ENCODE peak calls at places on chromosomes 6 and 20, in nine cellular contexts. U is NCI-H1105; N is A549; C is NCI-H510A; W is cerebellar cortex; F is T follicular helper cell; Z is EL; O is nephron progenitor cell; V is stimulated activated CD4-positive, alpha-beta T cell treated with anti-CD3 and anti-CD28 coated beads, Interleukin-2, amount 100 ng/mL, for 48 hours. L is an unnamed sample.

GRCh38 chr6:47740714-47741113 is 41.1 kb upstream of the OPN5 start:
- DNase-seq in C (no peak), O (no peak), U (no peak), Z (no peak), F (no peak), W (no peak), N (no peak), V (no peak), L (no peak)

GRCh38 chr6:93792751-93793150 is 373.4 kb upstream of the EPHA7 start:
- DNase-seq in F (no peak), N (no peak), U (no peak), Z (no peak), W (no peak), V (no peak), O (no peak), C (no peak), L (no peak)

GRCh38 chr6:16514249-16514648 is 247.0 kb downstream of the ATXN1 start:
- DNase-seq in W (no peak), O (no peak), F (no peak), Z (peak; percentile 57), U (no peak), C (no peak), V (no peak), N (peak; percentile 40), L (peak; percentile 27)

GRCh38 chr6:25202505-25202904 is 76.7 kb upstream of the CARMIL1 start:
- DNase-seq in U (no peak), C (no peak), N (no peak), F (no peak), V (no peak), Z (peak; percentile 78), O (no peak), W (no peak), L (no peak)

GRCh38 chr20:46036370-46036769 is 7.4 kb downstream of the SLC12A5 start:
- DNase-seq in C (no peak), Z (no peak), W (peak; percentile 48), U (no peak), N (no peak), F (no peak), O (no peak), V (no peak), L (no peak)

GRCh38 chr6:75449625-75450206 is 43.9 kb downstream of the FILIP1 start:
- DNase-seq in W (no peak), N (no peak), O (no peak), U (no peak), C (no peak), F (no peak), Z (peak; percentile 66), V (no peak), L (no peak)

GRCh38 chr20:24483435-24484080 is 14.1 kb downstream of the SYNDIG1 start:
- DNase-seq in W (no peak), U (no peak), V (no peak), C (no peak), N (no peak), O (no peak), Z (no peak), F (no peak), L (no peak)

GRCh38 chr20:15100506-15101160 is 763.2 kb upstream of the FLRT3 start:
- DNase-seq in C (no peak), N (no peak), O (no peak), Z (no peak), F (no peak), W (no peak), U (no peak), V (no peak), L (no peak)

GRCh38 chr20:63658749-63659187 is 656 bp downstream of the RTEL1 start:
- DNase-seq in F (no peak), W (no peak), V (no peak), Z (no peak), C (no peak), N (no peak), U (no peak), O (peak; percentile 58), L (no peak)

GRCh38 chr6:170130201-170130621 is 160.7 kb downstream of the DLL1 start:
- DNase-seq in U (no peak), Z (no peak), F (no peak), W (no peak), N (no peak), V (no peak), O (no peak), C (no peak), L (no peak)

GRCh38 chr6:42222450-42222849 is 4.8 kb upstream of the MRPS10 start:
- DNase-seq in C (no peak), U (no peak), V (no peak), Z (no peak), N (no peak), F (no peak), W (no peak), O (no peak), L (no peak)

GRCh38 chr6:129844118-129844891 is 16.8 kb downstream of the TMEM244 start:
- DNase-seq in C (no peak), F (no peak), W (peak; percentile 75), U (no peak), N (no peak), O (peak; percentile 5), Z (peak; percentile 96), V (no peak), L (peak; percentile 35)

GRCh38 chr20:9966966-9967365 is 67.8 kb upstream of the ANKEF1 start:
- DNase-seq in F (no peak), Z (peak; percentile 6), V (no peak), N (peak; percentile 36), C (no peak), W (peak; percentile 50), O (no peak), U (no peak), L (no peak)

GRCh38 chr6:149696904-149697303 is 21.0 kb downstream of the LATS1 start:
- DNase-seq in O (no peak), C (no peak), N (no peak), V (no peak), U (no peak), Z (peak; percentile 68), W (no peak), F (no peak), L (no peak)

GRCh38 chr6:151675746-151676459 is 131.6 kb upstream of the ESR1 start:
- DNase-seq in Z (peak; percentile 19), U (peak; percentile 33), N (peak; percentile 46), F (peak; percentile 20), V (peak; percentile 49), W (peak; percentile 22), C (peak; percentile 43), O (peak; percentile 63), L (peak; percentile 57)

GRCh38 chr20:45044084-45044573 is 56.8 kb downstream of the KCNS1 start:
- DNase-seq in C (peak; percentile 16), F (no peak), Z (peak; percentile 82), O (peak; percentile 18), V (no peak), U (peak; percentile 58), N (peak; percentile 39), W (peak; percentile 79), L (peak; percentile 47)

GRCh38 chr6:30044630-30045029 is 16.4 kb upstream of the POLR1H start:
- DNase-seq in V (no peak), C (no peak), N (no peak), Z (peak; percentile 82), W (no peak), F (no peak), O (no peak), U (no peak), L (no peak)

GRCh38 chr20:23663180-23663579 is 25.4 kb upstream of the CST3 start:
- DNase-seq in U (no peak), N (no peak), C (no peak), W (no peak), F (no peak), O (no peak), V (no peak), Z (no peak), L (no peak)

GRCh38 chr6:77273929-77274328 is 189.4 kb downstream of the HTR1B start:
- DNase-seq in C (no peak), W (no peak), V (no peak), O (no peak), Z (no peak), N (no peak), F (no peak), U (no peak), L (no peak)

GRCh38 chr6:20169786-20170185 is 42.5 kb downstream of the MBOAT1 start:
- DNase-seq in F (no peak), C (no peak), N (no peak), U (no peak), O (no peak), V (no peak), Z (no peak), W (no peak), L (no peak)

GRCh38 chr20:13739726-13740649 is 44.7 kb downstream of the ESF1 start:
- DNase-seq in N (no peak), C (no peak), F (no peak), V (no peak), O (no peak), Z (peak; percentile 16), W (no peak), U (no peak), L (no peak)

GRCh38 chr20:39660251-39660650 is 698.1 kb downstream of the DHX35 start:
- DNase-seq in F (no peak), W (no peak), C (no peak), Z (peak; percentile 58), O (no peak), V (no peak), U (no peak), N (no peak), L (no peak)

GRCh38 chr20:1579488-1579887 is 22.0 kb upstream of the SIRPD start:
- DNase-seq in W (no peak), V (no peak), U (no peak), Z (no peak), F (no peak), C (no peak), N (no peak), O (no peak), L (no peak)

GRCh38 chr6:134056046-134056445 is 3.6 kb upstream of the SLC2A12 start:
- DNase-seq in W (no peak), O (no peak), U (no peak), C (no peak), F (no peak), V (no peak), N (no peak), Z (no peak), L (no peak)

GRCh38 chr20:58486207-58486606 is 29.0 kb downstream of the APCDD1L start:
- DNase-seq in F (no peak), Z (no peak), N (no peak), U (no peak), W (no peak), O (no peak), C (no peak), V (no peak), L (no peak)

GRCh38 chr6:110939429-110939828 is 19.1 kb upstream of the GTF3C6 start:
- DNase-seq in Z (no peak), O (no peak), V (no peak), U (no peak), F (no peak), C (no peak), N (no peak), W (no peak), L (no peak)

L was measured in iPS DF 6.9.